ENCODE peak calls at places on chromosome 17, in six cellular contexts. E is SK-N-SH, N is neural progenitor cell, S is thyroid gland, C is stomach, U is RWPE2. F is an unnamed sample.

GRCh38 chr17:48026503-48027321 is 10.9 kb downstream of the COPZ2 start:
- DNase-seq in U (peak; percentile 97), N (peak; percentile 95), S (peak; percentile 95), E (peak; percentile 91), C (peak; percentile 83), F (peak; percentile 85)

GRCh38 chr17:70028397-70028796 is 46.6 kb upstream of the KCNJ16 start:
- DNase-seq in C (no peak), S (no peak), N (no peak), U (no peak), E (no peak), F (no peak)

GRCh38 chr17:37708616-37709212 is 36.1 kb downstream of the HNF1B start:
- DNase-seq in N (no peak), U (no peak), S (no peak), E (no peak), C (peak; percentile 74), F (no peak)

GRCh38 chr17:40341808-40342574 is 22.5 kb downstream of the GJD3 start:
- DNase-seq in E (peak; percentile 93), S (peak; percentile 81), U (no peak), N (peak; percentile 84), C (peak; percentile 81), F (peak; percentile 84)

GRCh38 chr17:35117984-35118383 is 1.7 kb downstream of the RAD51D start:
- DNase-seq in C (no peak), U (no peak), E (no peak), N (no peak), S (no peak), F (no peak)

GRCh38 chr17:6639651-6640535 is 618 bp downstream of the KIAA0753 start:
- DNase-seq in S (peak; percentile 39), E (no peak), C (no peak), N (peak; percentile 72), U (no peak), F (no peak)

GRCh38 chr17:80939151-80940145 is 52.2 kb upstream of the CHMP6 start:
- DNase-seq in C (no peak), S (no peak), U (peak; percentile 55), N (no peak), E (no peak), F (no peak)

GRCh38 chr17:4090898-4091297 is 51.9 kb downstream of the ZZEF1 start:
- DNase-seq in C (no peak), N (no peak), E (no peak), U (no peak), S (no peak), F (no peak)

GRCh38 chr17:69223809-69224208 is 4.8 kb downstream of the ABCA10 start:
- DNase-seq in C (no peak), N (no peak), U (no peak), S (no peak), E (no peak), F (no peak)

GRCh38 chr17:61479493-61480413 is 27.5 kb downstream of the TBX4 start:
- DNase-seq in C (no peak), S (no peak), E (no peak), N (no peak), U (no peak), F (no peak)

GRCh38 chr17:8122923-8123694 is 797 bp downstream of the HES7 start:
- DNase-seq in N (peak; percentile 59), S (peak; percentile 55), U (no peak), E (peak; percentile 48), C (no peak), F (no peak)

GRCh38 chr17:4480929-4481898 is 17.5 kb upstream of the SPNS2 start:
- DNase-seq in U (no peak), S (no peak), C (peak; percentile 78), N (no peak), E (no peak), F (no peak)

GRCh38 chr17:263271-263670 is 81.8 kb upstream of the DOC2B start:
- DNase-seq in N (no peak), C (peak; percentile 11), U (peak; percentile 13), S (no peak), E (no peak), F (no peak)

GRCh38 chr17:50424246-50425000 is 1.6 kb upstream of the ACSF2 start:
- DNase-seq in C (no peak), S (no peak), U (no peak), E (no peak), N (no peak), F (no peak)

DNA sequence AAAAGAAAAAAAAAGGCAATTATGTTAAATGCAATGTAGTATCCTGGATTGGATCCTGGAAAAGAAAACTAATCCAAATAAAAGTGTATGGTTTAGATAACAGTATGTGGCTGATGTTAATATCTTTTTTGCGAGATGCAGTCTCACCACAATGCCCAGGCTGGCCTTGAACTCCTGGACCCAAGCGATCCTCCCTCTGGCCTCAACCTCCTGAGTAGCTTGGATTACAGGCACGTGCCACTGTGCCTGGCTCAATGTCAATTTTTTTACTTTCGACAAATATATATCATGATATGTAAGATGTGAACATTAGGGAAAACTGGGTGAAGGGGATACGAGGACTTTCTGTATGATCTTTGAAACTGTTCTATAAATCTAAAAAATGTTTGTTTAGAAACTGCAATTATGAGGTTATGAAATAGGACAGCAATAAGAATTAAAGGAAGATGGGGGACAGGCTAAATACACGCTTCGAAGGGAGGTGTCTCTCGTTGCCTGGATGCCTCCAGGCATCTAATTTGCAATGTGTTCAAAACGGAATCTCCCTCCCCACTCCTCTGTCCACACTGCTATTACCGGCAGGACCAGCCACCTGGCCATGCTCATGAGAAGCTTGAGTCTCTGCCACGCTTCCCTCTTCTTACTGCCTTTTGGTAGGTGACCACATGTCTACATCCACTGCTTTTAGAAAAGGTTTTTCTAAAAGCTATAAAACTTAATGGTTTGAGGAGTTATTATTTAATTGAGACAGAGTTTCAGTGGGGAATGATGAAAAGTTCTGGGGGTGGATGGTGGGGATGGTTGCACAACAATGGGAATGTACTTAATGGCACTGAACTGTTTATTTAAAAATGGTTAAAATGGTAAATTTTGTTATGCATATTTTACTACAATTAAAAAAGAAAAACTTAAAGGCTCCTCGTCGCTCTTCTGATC is 15.2 kb downstream of the UBE2O start:
- DNase-seq in S (no peak), N (no peak), U (no peak), C (no peak), E (no peak), F (no peak)
- H3K4me1 ChIP-seq in S (peaks cover 20% of the 10 kb centered on the region), N (peaks cover 11% of the 10 kb centered on the region), U (peaks cover 10% of the 10 kb centered on the region), C (peaks cover 9% of the 10 kb centered on the region), E (peaks cover 11% of the 10 kb centered on the region), F (peaks cover 10% of the 10 kb centered on the region)

DNA sequence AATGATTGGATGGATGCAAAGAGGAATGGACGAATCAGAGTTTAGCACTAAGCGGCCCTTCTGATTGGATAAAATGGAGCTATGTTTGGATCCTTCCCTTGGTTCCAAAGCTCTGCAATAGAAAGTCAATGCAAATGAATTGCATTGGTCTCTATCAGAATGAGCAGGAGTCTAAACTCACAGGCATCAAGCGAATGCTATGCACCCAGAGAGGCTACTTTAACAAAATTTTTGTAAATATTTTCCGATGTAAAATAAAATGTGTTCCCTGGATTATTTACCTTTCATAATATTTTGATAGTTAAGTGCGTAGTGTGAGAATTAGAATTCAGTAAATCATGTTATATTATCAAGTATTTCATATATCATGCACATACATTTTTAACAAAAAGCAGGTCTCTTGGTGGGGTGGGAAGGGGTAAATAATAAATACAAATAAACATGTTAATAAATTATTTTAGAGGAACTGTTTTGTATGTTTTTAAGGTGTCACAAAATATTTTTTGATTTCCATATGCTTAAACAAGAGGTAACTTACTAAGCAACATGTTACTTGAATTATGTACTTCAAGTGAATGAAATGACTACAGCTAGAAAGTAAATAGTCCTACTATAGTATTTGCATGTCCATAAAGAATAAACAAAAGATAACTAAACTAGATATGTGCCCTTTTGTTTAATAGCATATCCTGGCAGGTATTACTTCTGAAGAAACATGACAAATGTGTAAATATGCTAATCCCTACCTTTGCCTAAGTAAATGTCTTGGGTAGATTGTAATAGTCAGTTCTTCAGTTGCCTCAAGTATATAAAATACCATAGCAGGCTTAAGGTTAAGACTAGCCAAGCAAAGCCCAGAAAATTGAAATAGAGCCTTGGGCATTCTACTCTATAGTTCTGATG is 4.4 kb upstream of the UNK start:
- DNase-seq in C (no peak), U (no peak), E (no peak), S (no peak), N (no peak), F (no peak)
- H3K4me3 ChIP-seq in C (no peak overlapping the region), U (no peak overlapping the region), E (no peak overlapping the region), S (no peak overlapping the region), N (peak overlapping the region; percentile 24), F (no peak overlapping the region)

DNA sequence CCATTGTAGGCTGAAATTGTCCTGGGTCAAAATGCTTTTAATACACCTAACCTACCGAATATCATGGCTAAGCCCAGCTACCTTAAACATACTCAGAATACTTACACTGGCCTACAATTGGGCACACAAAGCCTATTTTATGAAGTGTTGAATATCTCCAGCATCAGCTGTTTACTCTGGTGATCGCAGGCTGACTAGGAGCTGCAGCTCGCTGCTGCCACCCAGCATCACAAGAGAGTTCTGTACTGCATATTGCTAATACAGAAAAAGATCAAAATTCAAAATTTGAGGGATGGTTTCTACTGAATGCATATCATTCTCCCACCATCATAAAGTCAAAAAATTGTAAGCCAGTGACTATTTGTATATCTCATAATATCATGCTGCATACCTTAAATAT is 55.3 kb downstream of the ULK2 start:
- DNase-seq in U (no peak), C (no peak), E (no peak), S (no peak), N (no peak), F (no peak)
- TF ChIP-seq CTCF in U (peak; percentile 57), C (no peak), E (peak; percentile 41), S (no peak), N (peak; percentile 43), F (no peak)

GRCh38 chr17:63476857-63477470 is at the start of gene ACE:
- DNase-seq in S (peak; percentile 34), U (no peak), E (peak; percentile 94), N (peak; percentile 76), C (peak; percentile 37), F (no peak)

GRCh38 chr17:63476494-63476856 is 386 bp upstream of the ACE start:
- DNase-seq in E (peak; percentile 92), C (no peak), N (peak; percentile 71), U (no peak), S (peak; percentile 16), F (no peak)

GRCh38 chr17:63479495-63480184 is 2.8 kb downstream of the ACE start:
- DNase-seq in S (no peak), C (no peak), N (no peak), U (peak; percentile 63), E (peak; percentile 58), F (no peak)

GRCh38 chr17:63478814-63479494 is 2.1 kb downstream of the ACE start:
- DNase-seq in N (peak; percentile 86), U (peak; percentile 87), C (peak; percentile 88), S (peak; percentile 76), E (peak; percentile 94), F (peak; percentile 82)

DNA sequence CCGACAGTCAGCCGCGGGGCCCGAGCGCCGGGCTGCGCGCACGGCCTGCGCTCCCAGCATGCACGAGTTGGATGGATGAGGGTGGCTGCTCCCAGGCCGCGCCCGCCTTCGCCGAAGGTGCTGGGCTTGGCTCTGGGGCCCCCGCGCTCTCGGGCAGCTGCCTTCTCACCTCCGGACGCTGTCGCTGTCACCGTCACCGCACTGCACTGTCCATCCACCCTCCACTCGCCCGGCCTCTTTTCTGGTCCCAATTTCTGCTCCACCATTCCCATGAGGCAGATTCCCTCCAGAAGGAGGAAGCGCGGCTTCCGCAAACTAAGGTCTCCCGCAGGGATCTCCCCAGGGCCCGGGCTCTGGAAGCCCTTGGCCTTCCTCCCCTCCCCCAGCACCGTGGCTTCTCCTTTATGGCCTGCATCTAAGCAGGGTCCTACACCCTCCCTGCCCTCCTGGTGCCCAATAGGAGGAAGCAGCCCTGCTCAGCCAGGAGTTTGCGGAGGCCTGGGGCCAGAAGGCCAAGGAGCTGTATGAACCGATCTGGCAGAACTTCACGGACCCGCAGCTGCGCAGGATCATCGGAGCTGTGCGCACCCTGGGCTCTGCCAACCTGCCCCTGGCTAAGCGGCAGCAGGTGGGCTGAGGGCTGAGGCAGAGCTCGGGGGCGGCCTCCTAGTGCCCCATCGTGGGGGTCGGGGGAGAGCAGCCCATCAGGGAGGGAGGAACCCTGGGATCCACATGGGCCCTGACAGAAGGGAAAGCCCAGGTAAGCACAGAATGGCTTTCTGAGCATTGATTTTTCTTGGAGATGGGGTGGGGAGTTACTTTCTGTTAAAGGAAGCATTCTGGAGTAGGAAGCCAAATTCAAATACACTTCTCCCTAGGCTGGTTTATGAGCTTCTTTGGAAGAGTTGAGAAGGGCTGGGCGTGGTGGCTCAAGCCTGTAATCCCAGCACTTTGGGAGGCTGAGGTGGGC is 895 bp downstream of the ACE start:
- DNase-seq in U (no peak), N (no peak), S (no peak), E (peak; percentile 74), C (no peak), F (no peak)
- H3K4me1 ChIP-seq in U (no peaks in the 10 kb centered on the region), N (peaks cover 7% of the 10 kb centered on the region), S (peaks cover 43% of the 10 kb centered on the region), E (peaks cover 67% of the 10 kb centered on the region), C (peaks cover 28% of the 10 kb centered on the region), F (peaks cover 20% of the 10 kb centered on the region)

F was measured in lung.